ENCODE peak calls at places on chromosomes 4 and X, in ten cellular contexts. One of them, this sample, is unnamed.

GRCh38 chr4:145944886-145945285 is 6.3 kb upstream of the ZNF827 start:
- DNase-seq in stomach: no peak
- DNase-seq in spleen: no peak
- DNase-seq in substantia nigra: no peak
- DNase-seq in uterus: no peak
- DNase-seq in fibroblast of lung: no peak
- DNase-seq in SJCRH30: no peak
- DNase-seq in ascending aorta: no peak
- DNase-seq in right lobe of liver: no peak
- DNase-seq in naive thymus-derived CD4-positive, alpha-beta T cell: no peak
- DNase-seq in this sample: no peak

GRCh38 chrX:77446840-77447239 is 349 bp upstream of the FGF16 start:
- DNase-seq in spleen: no peak
- DNase-seq in uterus: no peak
- DNase-seq in naive thymus-derived CD4-positive, alpha-beta T cell: no peak
- DNase-seq in substantia nigra: no peak
- DNase-seq in fibroblast of lung: no peak
- DNase-seq in stomach: no peak
- DNase-seq in SJCRH30: no peak
- DNase-seq in ascending aorta: no peak
- DNase-seq in right lobe of liver: no peak
- DNase-seq in this sample: no peak

GRCh38 chrX:124651031-124651430 is 304.7 kb downstream of the SH2D1A start:
- DNase-seq in SJCRH30: no peak
- DNase-seq in spleen: no peak
- DNase-seq in right lobe of liver: no peak
- DNase-seq in substantia nigra: no peak
- DNase-seq in naive thymus-derived CD4-positive, alpha-beta T cell: no peak
- DNase-seq in stomach: no peak
- DNase-seq in ascending aorta: no peak
- DNase-seq in uterus: no peak
- DNase-seq in fibroblast of lung: no peak
- DNase-seq in this sample: no peak

GRCh38 chrX:44483965-44484606 is 58.6 kb downstream of the FUNDC1 start:
- DNase-seq in uterus: no peak
- DNase-seq in ascending aorta: no peak
- DNase-seq in substantia nigra: no peak
- DNase-seq in right lobe of liver: no peak
- DNase-seq in spleen: no peak
- DNase-seq in SJCRH30: no peak
- DNase-seq in stomach: no peak
- DNase-seq in fibroblast of lung: peak
- DNase-seq in naive thymus-derived CD4-positive, alpha-beta T cell: no peak
- DNase-seq in this sample: no peak

GRCh38 chr4:188661502-188661901 is 522.3 kb downstream of the TRIML1 start:
- DNase-seq in fibroblast of lung: no peak
- DNase-seq in substantia nigra: no peak
- DNase-seq in SJCRH30: no peak
- DNase-seq in ascending aorta: no peak
- DNase-seq in uterus: no peak
- DNase-seq in stomach: no peak
- DNase-seq in spleen: no peak
- DNase-seq in right lobe of liver: no peak
- DNase-seq in naive thymus-derived CD4-positive, alpha-beta T cell: no peak
- DNase-seq in this sample: no peak

GRCh38 chr4:144740316-144740715 is 94.4 kb downstream of the HHIP start:
- DNase-seq in uterus: no peak
- DNase-seq in spleen: no peak
- DNase-seq in stomach: no peak
- DNase-seq in substantia nigra: no peak
- DNase-seq in right lobe of liver: no peak
- DNase-seq in ascending aorta: no peak
- DNase-seq in SJCRH30: no peak
- DNase-seq in fibroblast of lung: peak
- DNase-seq in naive thymus-derived CD4-positive, alpha-beta T cell: no peak
- DNase-seq in this sample: no peak

GRCh38 chr4:4521069-4521468 is 20.8 kb downstream of the STX18 start:
- DNase-seq in ascending aorta: no peak
- DNase-seq in substantia nigra: no peak
- DNase-seq in right lobe of liver: no peak
- DNase-seq in fibroblast of lung: no peak
- DNase-seq in spleen: no peak
- DNase-seq in uterus: no peak
- DNase-seq in naive thymus-derived CD4-positive, alpha-beta T cell: no peak
- DNase-seq in SJCRH30: no peak
- DNase-seq in stomach: no peak
- DNase-seq in this sample: no peak

GRCh38 chr4:54254116-54254914 is 25.2 kb downstream of the PDGFRA start:
- DNase-seq in SJCRH30: no peak
- DNase-seq in spleen: no peak
- DNase-seq in fibroblast of lung: peak
- DNase-seq in ascending aorta: no peak
- DNase-seq in right lobe of liver: no peak
- DNase-seq in uterus: no peak
- DNase-seq in stomach: no peak
- DNase-seq in substantia nigra: no peak
- DNase-seq in naive thymus-derived CD4-positive, alpha-beta T cell: no peak
- DNase-seq in this sample: no peak

DNA sequence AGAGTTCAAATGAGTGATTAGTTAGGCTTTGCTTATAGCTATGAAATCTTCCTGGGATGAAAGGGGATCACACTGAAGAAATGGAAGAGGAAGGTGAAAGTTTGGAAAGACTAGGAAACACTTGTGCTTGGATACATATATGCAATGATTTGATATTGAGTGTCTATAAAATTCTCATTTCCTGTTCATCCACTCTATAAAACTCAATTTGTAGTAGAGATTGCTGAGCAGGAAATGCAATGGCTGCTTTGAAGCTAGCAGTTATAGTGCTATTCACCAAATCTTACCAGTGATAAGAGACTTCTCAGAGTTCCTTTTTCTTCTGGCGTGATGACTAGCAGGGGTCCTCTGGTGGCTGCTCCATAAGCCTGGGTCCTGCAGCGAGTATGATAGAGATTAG is 128.1 kb upstream of the HPF1 start:
- DNase-seq in right lobe of liver: no peak
- DNase-seq in stomach: no peak
- DNase-seq in ascending aorta: no peak
- DNase-seq in SJCRH30: no peak
- DNase-seq in substantia nigra: no peak
- DNase-seq in fibroblast of lung: no peak
- DNase-seq in naive thymus-derived CD4-positive, alpha-beta T cell: no peak
- DNase-seq in uterus: no peak
- DNase-seq in spleen: no peak
- DNase-seq in this sample: no peak
- H3K27ac ChIP-seq in right lobe of liver: no peak
- H3K27ac ChIP-seq in stomach: no peak
- H3K27ac ChIP-seq in ascending aorta: no peak
- H3K27ac ChIP-seq in SJCRH30: no peak
- H3K27ac ChIP-seq in substantia nigra: no peak
- H3K27ac ChIP-seq in fibroblast of lung: no peak
- H3K27ac ChIP-seq in naive thymus-derived CD4-positive, alpha-beta T cell: no peak
- H3K27ac ChIP-seq in uterus: no peak
- H3K27ac ChIP-seq in spleen: no peak
- H3K27ac ChIP-seq in this sample: no peak

DNA sequence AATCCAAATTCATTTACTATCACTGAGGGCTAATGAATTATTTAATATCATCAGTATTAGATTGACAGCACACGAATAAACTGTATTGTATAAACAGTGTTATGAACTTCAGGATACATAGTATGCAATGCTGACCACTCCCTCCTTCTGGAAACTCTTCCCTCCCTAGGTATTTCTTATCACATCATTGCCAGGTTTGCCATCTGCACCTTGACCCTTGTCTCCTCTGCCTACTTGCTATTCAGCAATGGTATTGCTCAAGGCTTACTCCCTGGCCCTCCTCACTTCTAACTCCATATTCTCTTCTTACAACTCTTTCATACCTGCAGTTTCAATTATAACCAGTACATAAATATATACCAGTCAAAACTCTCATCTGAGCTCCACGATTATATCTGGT is 38.9 kb downstream of the ATP8A1 start:
- DNase-seq in naive thymus-derived CD4-positive, alpha-beta T cell: no peak
- DNase-seq in stomach: no peak
- DNase-seq in ascending aorta: no peak
- DNase-seq in right lobe of liver: no peak
- DNase-seq in SJCRH30: no peak
- DNase-seq in spleen: no peak
- DNase-seq in substantia nigra: no peak
- DNase-seq in uterus: no peak
- DNase-seq in fibroblast of lung: no peak
- DNase-seq in this sample: no peak
- H3K27ac ChIP-seq in naive thymus-derived CD4-positive, alpha-beta T cell: no peak
- H3K27ac ChIP-seq in stomach: no peak
- H3K27ac ChIP-seq in ascending aorta: no peak
- H3K27ac ChIP-seq in right lobe of liver: no peak
- H3K27ac ChIP-seq in SJCRH30: no peak
- H3K27ac ChIP-seq in spleen: no peak
- H3K27ac ChIP-seq in substantia nigra: no peak
- H3K27ac ChIP-seq in uterus: no peak
- H3K27ac ChIP-seq in fibroblast of lung: no peak
- H3K27ac ChIP-seq in this sample: no peak

GRCh38 chr4:14695411-14695810 is 306.9 kb upstream of the CPEB2 start:
- DNase-seq in naive thymus-derived CD4-positive, alpha-beta T cell: no peak
- DNase-seq in stomach: no peak
- DNase-seq in SJCRH30: no peak
- DNase-seq in right lobe of liver: no peak
- DNase-seq in spleen: no peak
- DNase-seq in substantia nigra: no peak
- DNase-seq in uterus: no peak
- DNase-seq in fibroblast of lung: no peak
- DNase-seq in ascending aorta: no peak
- DNase-seq in this sample: no peak

GRCh38 chr4:14693728-14694127 is 308.6 kb upstream of the CPEB2 start:
- DNase-seq in naive thymus-derived CD4-positive, alpha-beta T cell: no peak
- DNase-seq in substantia nigra: no peak
- DNase-seq in SJCRH30: no peak
- DNase-seq in fibroblast of lung: no peak
- DNase-seq in uterus: no peak
- DNase-seq in stomach: no peak
- DNase-seq in right lobe of liver: no peak
- DNase-seq in ascending aorta: no peak
- DNase-seq in spleen: no peak
- DNase-seq in this sample: no peak
- H3K27ac ChIP-seq in naive thymus-derived CD4-positive, alpha-beta T cell: no peak
- H3K27ac ChIP-seq in substantia nigra: no peak
- H3K27ac ChIP-seq in SJCRH30: no peak
- H3K27ac ChIP-seq in fibroblast of lung: no peak
- H3K27ac ChIP-seq in uterus: no peak
- H3K27ac ChIP-seq in stomach: no peak
- H3K27ac ChIP-seq in right lobe of liver: no peak
- H3K27ac ChIP-seq in ascending aorta: no peak
- H3K27ac ChIP-seq in spleen: no peak
- H3K27ac ChIP-seq in this sample: no peak

DNA sequence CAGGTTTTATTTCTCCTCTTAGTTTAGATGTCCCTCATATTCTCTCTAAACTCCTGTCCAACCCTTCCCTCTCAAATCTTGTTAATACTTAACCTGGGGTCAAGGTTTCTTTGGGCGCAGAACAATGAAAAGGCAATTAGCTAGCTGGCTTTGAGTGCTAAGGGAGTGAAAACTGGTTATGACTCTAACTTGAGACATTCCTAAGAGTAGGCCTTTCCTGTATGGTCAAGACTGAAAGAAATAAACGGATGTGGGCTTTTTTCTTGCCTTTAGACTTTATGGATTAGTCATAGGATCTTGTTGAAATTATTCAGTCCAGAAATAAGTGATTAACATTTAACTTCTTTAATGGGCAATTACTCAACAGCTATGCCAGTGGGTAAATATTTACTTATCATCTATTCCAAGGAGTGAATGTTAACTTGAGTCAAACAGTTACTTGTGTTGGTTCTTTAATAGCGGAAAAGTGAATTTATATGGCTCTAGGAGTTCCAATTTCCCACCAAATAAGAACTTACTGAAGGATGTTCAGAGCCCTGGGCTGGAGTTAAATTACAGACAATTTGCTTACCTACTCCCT is 141.7 kb upstream of the SCML1 start:
- DNase-seq in spleen: no peak
- DNase-seq in ascending aorta: no peak
- DNase-seq in naive thymus-derived CD4-positive, alpha-beta T cell: no peak
- DNase-seq in right lobe of liver: no peak
- DNase-seq in uterus: no peak
- DNase-seq in stomach: no peak
- DNase-seq in fibroblast of lung: peak
- DNase-seq in SJCRH30: no peak
- DNase-seq in substantia nigra: no peak
- DNase-seq in this sample: no peak
- H3K27ac ChIP-seq in spleen: no peak
- H3K27ac ChIP-seq in ascending aorta: peak
- H3K27ac ChIP-seq in naive thymus-derived CD4-positive, alpha-beta T cell: no peak
- H3K27ac ChIP-seq in right lobe of liver: no peak
- H3K27ac ChIP-seq in uterus: peak
- H3K27ac ChIP-seq in stomach: peak
- H3K27ac ChIP-seq in fibroblast of lung: no peak
- H3K27ac ChIP-seq in SJCRH30: no peak
- H3K27ac ChIP-seq in substantia nigra: no peak
- H3K27ac ChIP-seq in this sample: peak

GRCh38 chrX:133150730-133151129 is 53.8 kb upstream of the USP26 start:
- DNase-seq in naive thymus-derived CD4-positive, alpha-beta T cell: no peak
- DNase-seq in spleen: no peak
- DNase-seq in fibroblast of lung: no peak
- DNase-seq in substantia nigra: no peak
- DNase-seq in right lobe of liver: no peak
- DNase-seq in SJCRH30: no peak
- DNase-seq in stomach: no peak
- DNase-seq in uterus: no peak
- DNase-seq in ascending aorta: no peak
- DNase-seq in this sample: no peak
- H3K27ac ChIP-seq in naive thymus-derived CD4-positive, alpha-beta T cell: no peak
- H3K27ac ChIP-seq in spleen: no peak
- H3K27ac ChIP-seq in fibroblast of lung: no peak
- H3K27ac ChIP-seq in substantia nigra: no peak
- H3K27ac ChIP-seq in right lobe of liver: no peak
- H3K27ac ChIP-seq in SJCRH30: no peak
- H3K27ac ChIP-seq in stomach: no peak
- H3K27ac ChIP-seq in uterus: no peak
- H3K27ac ChIP-seq in ascending aorta: no peak
- H3K27ac ChIP-seq in this sample: no peak